ENCODE peak calls at places on chromosome 19, in eight cellular contexts. N is GM23338, C is K562, Q is HepG2, F is endothelial cell of umbilical vein, H is GM12878, K is HCT116, D is H1. B is an unnamed sample.
A peak's percentile ranks its signal among the peaks of the same experiment; 100 is the strongest.

GRCh38 chr19:16075430-16076153 is 703 bp upstream of the TPM4 start:
- DNase-seq in F (no peak), K (no peak), Q (no peak), N (no peak), C (no peak), D (no peak), H (no peak), B (no peak)

GRCh38 chr19:30621326-30621920 is 249.2 kb downstream of the ZNF536 start:
- DNase-seq in N (no peak), H (no peak), C (no peak), F (no peak), K (no peak), Q (no peak), D (no peak), B (no peak)

GRCh38 chr19:35963514-35963913 is 27.3 kb downstream of the LRFN3 start:
- DNase-seq in F (peak; percentile 55), D (peak; percentile 88), K (no peak), H (no peak), C (peak; percentile 57), N (peak; percentile 92), Q (peak; percentile 34), B (no peak)

GRCh38 chr19:45413497-45413896 is 7.1 kb downstream of the POLR1G start:
- DNase-seq in Q (no peak), N (no peak), K (no peak), C (no peak), D (no peak), H (no peak), F (no peak), B (no peak)

GRCh38 chr19:9848060-9848459 is 12.9 kb downstream of the PIN1 start:
- DNase-seq in F (no peak), D (peak; percentile 83), C (peak; percentile 30), Q (no peak), N (peak; percentile 72), H (no peak), K (no peak), B (no peak)

GRCh38 chr19:855566-856120 is 3.5 kb downstream of the ELANE start:
- DNase-seq in N (no peak), H (no peak), K (no peak), F (no peak), Q (no peak), C (no peak), D (no peak), B (no peak)

GRCh38 chr19:16457195-16457953 is 14.4 kb downstream of the EPS15L1 start:
- DNase-seq in H (no peak), F (peak; percentile 84), N (peak; percentile 47), D (peak; percentile 54), Q (peak; percentile 24), K (no peak), C (no peak), B (no peak)

GRCh38 chr19:41888926-41889325 is 5.9 kb downstream of the ARHGEF1 start:
- DNase-seq in Q (no peak), K (no peak), C (no peak), F (no peak), N (no peak), H (no peak), D (no peak), B (no peak)

GRCh38 chr19:751501-752341 is 809 bp downstream of the MISP start:
- DNase-seq in D (no peak), K (no peak), C (peak; percentile 57), H (no peak), F (no peak), Q (peak; percentile 53), N (no peak), B (no peak)

GRCh38 chr19:33462112-33462726 is 59.4 kb downstream of the PEPD start:
- DNase-seq in K (no peak), C (no peak), D (no peak), F (no peak), H (no peak), N (no peak), Q (no peak), B (no peak)

GRCh38 chr19:17259118-17259780 is 5.3 kb downstream of the USHBP1 start:
- DNase-seq in H (no peak), F (no peak), C (no peak), N (no peak), K (no peak), Q (no peak), D (no peak), B (no peak)

GRCh38 chr19:54203151-54203611 is 2.5 kb downstream of the RPS9 start:
- DNase-seq in Q (peak; percentile 82), H (no peak), D (no peak), N (no peak), C (no peak), F (no peak), K (no peak), B (no peak)

GRCh38 chr19:38853214-38853613 is 3.4 kb upstream of the HNRNPL start:
- DNase-seq in C (no peak), H (no peak), F (no peak), K (no peak), N (no peak), Q (no peak), D (no peak), B (no peak)

GRCh38 chr19:54380897-54381296 is 16.2 kb upstream of the LAIR1 start:
- DNase-seq in D (no peak), K (no peak), F (no peak), Q (no peak), H (no peak), C (no peak), N (no peak), B (no peak)

DNA sequence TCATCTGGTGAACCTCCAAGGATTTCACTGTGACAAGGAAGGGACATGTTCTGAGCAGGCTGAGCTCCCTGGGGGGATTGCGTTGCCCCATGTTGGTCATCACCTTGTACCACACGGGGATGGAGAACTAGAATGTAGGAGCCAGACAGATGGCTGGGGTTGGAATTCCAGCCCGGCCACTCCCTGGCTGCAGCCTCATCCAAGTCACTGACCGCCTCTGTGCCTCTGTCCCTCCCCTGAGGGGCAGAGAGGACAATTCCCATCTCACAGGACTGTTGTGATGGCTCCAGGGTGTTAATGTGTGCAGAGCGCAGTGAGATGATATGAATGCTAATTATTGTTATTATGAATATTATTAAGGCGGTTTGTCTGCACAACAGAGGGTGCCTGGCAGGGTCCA is 24.1 kb downstream of the ADGRL1 start:
- DNase-seq in K (no peak), C (no peak), N (no peak), Q (no peak), H (no peak), F (no peak), D (no peak), B (no peak)
- TF ChIP-seq POLR2AphosphoS5 in K (no peak), C (no peak), N (no peak), Q (no peak), H (no peak), F (no peak), D (no peak), B (no peak)

GRCh38 chr19:5478925-5479588 is 23.8 kb downstream of the ZNRF4 start:
- DNase-seq in H (no peak), C (no peak), F (no peak), Q (no peak), N (no peak), D (no peak), K (no peak), B (no peak)

GRCh38 chr19:5480427-5480836 is 25.2 kb downstream of the ZNRF4 start:
- DNase-seq in D (peak; percentile 80), N (peak; percentile 82), F (peak; percentile 12), H (no peak), C (peak; percentile 64), Q (peak; percentile 30), K (peak; percentile 28), B (no peak)

GRCh38 chr19:5479958-5480357 is 24.7 kb downstream of the ZNRF4 start:
- DNase-seq in K (no peak), H (no peak), C (no peak), N (peak; percentile 35), F (no peak), D (no peak), Q (no peak), B (no peak)

GRCh38 chr19:5477451-5478215 is 22.4 kb downstream of the ZNRF4 start:
- DNase-seq in F (no peak), H (no peak), N (no peak), K (no peak), D (no peak), C (no peak), Q (no peak), B (no peak)

DNA sequence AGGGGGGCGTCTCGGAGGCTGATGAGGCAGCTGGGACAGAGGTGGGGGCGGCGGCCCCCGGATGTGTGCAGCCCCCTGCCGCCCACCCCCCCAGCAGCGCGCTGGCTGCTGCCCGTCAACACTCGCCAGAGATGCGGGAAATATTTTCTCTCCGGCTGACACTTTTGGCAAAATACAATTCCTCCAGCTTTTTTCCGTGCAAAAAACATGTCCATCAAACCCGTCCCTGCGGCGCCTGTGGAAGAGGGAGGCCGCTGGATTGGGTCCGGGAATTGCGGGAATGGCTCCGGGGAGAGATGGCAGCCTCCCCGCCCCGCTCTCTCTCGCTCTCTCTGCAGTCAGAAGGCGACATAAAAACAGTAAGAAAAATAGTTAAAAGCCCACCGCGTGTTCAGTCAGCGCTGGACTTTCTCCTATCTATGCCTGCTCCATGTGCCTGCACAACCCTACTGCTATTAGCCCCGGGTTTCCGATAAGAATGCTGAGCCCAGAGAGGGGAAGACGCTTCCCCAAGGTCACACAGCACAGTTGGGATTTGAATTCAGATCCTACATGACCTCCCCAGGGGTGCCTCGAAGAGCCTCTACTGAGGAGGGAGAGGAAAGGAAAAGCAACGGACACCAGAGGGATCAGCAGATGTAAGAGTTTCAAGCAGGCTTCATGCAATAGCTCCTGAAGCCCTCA is 23.2 kb downstream of the ZNRF4 start:
- DNase-seq in H (no peak), F (no peak), Q (no peak), K (no peak), C (no peak), N (no peak), D (no peak), B (no peak)
- TF ChIP-seq EZH2 in H (no peak), F (no peak), Q (no peak), K (no peak), C (no peak), N (no peak), D (no peak), B (no peak)

GRCh38 chr19:13208964-13209796 is 59.0 kb downstream of the IER2 start:
- DNase-seq in Q (no peak), F (no peak), D (peak; percentile 66), K (no peak), N (peak; percentile 56), C (no peak), H (no peak), B (no peak)

GRCh38 chr19:13209797-13210775 is 59.9 kb downstream of the IER2 start:
- DNase-seq in K (no peak), D (no peak), F (no peak), N (no peak), Q (no peak), H (no peak), C (no peak), B (no peak)

GRCh38 chr19:13207237-13208130 is 57.3 kb downstream of the IER2 start:
- DNase-seq in K (no peak), C (no peak), Q (no peak), N (peak; percentile 72), D (peak; percentile 66), F (no peak), H (no peak), B (no peak)

GRCh38 chr19:13206581-13206980 is 56.4 kb downstream of the IER2 start:
- DNase-seq in C (no peak), D (no peak), N (no peak), Q (no peak), H (no peak), F (no peak), K (no peak), B (no peak)

GRCh38 chr19:13208131-13208963 is 58.1 kb downstream of the IER2 start:
- DNase-seq in H (peak; percentile 77), D (no peak), Q (no peak), F (peak; percentile 42), K (no peak), C (no peak), N (no peak), B (no peak)
- H3K4me3 ChIP-seq in H (peak overlapping the region; percentile 57), D (no peak overlapping the region), Q (no peak overlapping the region), F (peak overlapping the region; percentile 18), K (no peak overlapping the region), C (no peak overlapping the region), N (no peak overlapping the region), B (no peak overlapping the region)

GRCh38 chr19:12733369-12733896 is 1.1 kb downstream of the TRIR start:
- DNase-seq in H (no peak), N (peak; percentile 54), F (peak; percentile 29), Q (peak; percentile 44), K (no peak), D (no peak), C (peak; percentile 81), B (no peak)
- TF ChIP-seq POLR2AphosphoS5 in H (peak; percentile 66), N (no peak), F (no peak), Q (no peak), K (peak; percentile 10), D (no peak), C (no peak), B (no peak)

B was measured in SK-N-MC.